ENCODE peak calls at places on chromosomes 5 and 9, in seven cellular contexts. R is MM.1S, W is BE2C, M is heart right ventricle, N is PC-3, H is GM23338, F is tibial nerve. O is an unnamed sample.

GRCh38 chr5:155136451-155136850 is 122.9 kb downstream of the KIF4B start:
- DNase-seq in R (no peak), W (no peak), M (no peak), N (no peak), H (no peak), F (no peak), O (no peak)

GRCh38 chr9:99726758-99727157 is 94.9 kb upstream of the NR4A3 start:
- DNase-seq in R (no peak), W (peak; percentile 22), M (no peak), N (no peak), H (no peak), F (no peak), O (no peak)

GRCh38 chr9:70256123-70256551 is 2.6 kb upstream of the SMC5 start:
- DNase-seq in R (no peak), W (no peak), M (no peak), N (peak; percentile 79), H (no peak), F (no peak), O (no peak)

GRCh38 chr9:18756712-18757125 is 276.3 kb downstream of the SAXO1 start:
- DNase-seq in R (no peak), W (no peak), M (no peak), N (no peak), H (no peak), F (no peak), O (no peak)

GRCh38 chr5:113054899-113055298 is 78.3 kb downstream of the DCP2 start:
- DNase-seq in R (no peak), W (no peak), M (no peak), N (no peak), H (no peak), F (no peak), O (no peak)

GRCh38 chr9:92290785-92291429 is 2.6 kb downstream of the IARS1 start:
- DNase-seq in R (no peak), W (no peak), M (no peak), N (no peak), H (no peak), F (no peak), O (no peak)

GRCh38 chr5:159775890-159776289 is 140.4 kb upstream of the ADRA1B start:
- DNase-seq in R (no peak), W (no peak), M (no peak), N (no peak), H (no peak), F (no peak), O (no peak)

GRCh38 chr5:154118832-154119442 is 71.6 kb upstream of the GALNT10 start:
- DNase-seq in R (no peak), W (no peak), M (no peak), N (peak; percentile 83), H (no peak), F (no peak), O (no peak)

GRCh38 chr5:54766748-54767147 is 218.6 kb downstream of the ESM1 start:
- DNase-seq in R (no peak), W (no peak), M (no peak), N (no peak), H (peak; percentile 12), F (no peak), O (no peak)

GRCh38 chr9:100428871-100429654 is 2.1 kb downstream of the MSANTD3 start:
- DNase-seq in R (no peak), W (peak; percentile 57), M (no peak), N (peak; percentile 96), H (no peak), F (no peak), O (no peak)

GRCh38 chr9:107174441-107174840 is 108.6 kb upstream of the RAD23B start:
- DNase-seq in R (peak; percentile 31), W (no peak), M (no peak), N (no peak), H (no peak), F (no peak), O (no peak)

DNA sequence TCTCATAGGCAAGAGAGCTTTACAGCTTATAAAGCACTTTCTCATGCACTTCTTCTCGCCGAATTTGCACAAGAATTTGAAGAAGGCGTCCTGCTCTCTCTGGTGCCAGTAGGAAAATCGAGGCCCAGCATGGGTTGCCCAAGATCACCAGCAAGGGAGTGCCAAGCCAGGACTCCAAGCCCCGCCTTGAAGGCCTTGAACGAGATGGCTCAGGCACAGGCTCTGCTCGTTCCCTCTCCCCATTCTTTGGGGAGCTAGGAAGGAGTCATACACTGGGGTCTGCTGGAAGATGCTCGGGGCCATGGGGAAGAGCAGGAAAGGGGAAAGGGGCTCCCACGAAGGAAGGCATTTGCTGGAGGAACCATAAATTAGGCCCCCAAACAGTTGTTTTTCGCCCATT is 46.7 kb downstream of the PAX5 start:
- DNase-seq in R (no peak), W (no peak), M (no peak), N (no peak), H (peak; percentile 33), F (no peak), O (no peak)
- H3K4me3 ChIP-seq in R (no peak overlapping the region), W (no peak overlapping the region), M (no peak overlapping the region), N (no peak overlapping the region), H (peak overlapping the region; percentile 75), F (no peak overlapping the region), O (no peak overlapping the region)

DNA sequence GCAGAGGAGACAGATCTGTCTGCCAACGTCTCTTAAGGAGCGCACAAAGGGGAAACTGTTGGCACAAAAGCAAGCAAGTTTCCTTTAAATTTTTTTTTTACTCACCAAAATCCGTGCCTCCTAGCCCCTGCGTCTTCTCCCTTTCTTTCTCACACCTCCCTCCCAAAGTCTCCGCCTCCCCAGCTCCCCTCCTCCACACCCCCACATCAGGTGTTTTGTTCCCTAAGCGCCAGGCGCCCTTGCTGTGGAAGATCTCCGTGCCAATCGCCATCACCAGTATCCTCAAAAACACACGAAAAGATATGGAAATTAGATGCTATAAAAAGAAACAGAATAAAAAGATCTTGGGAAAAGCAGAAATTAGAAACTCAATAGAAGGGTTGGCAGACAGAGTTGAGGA is 87.6 kb downstream of the DRD1 start:
- DNase-seq in R (no peak), W (no peak), M (no peak), N (no peak), H (no peak), F (no peak), O (no peak)
- H3K4me1 ChIP-seq in R (no peaks in the 10 kb centered on the region), W (no peaks in the 10 kb centered on the region), M (no peaks in the 10 kb centered on the region), N (no peaks in the 10 kb centered on the region), H (peaks cover 10% of the 10 kb centered on the region), F (no peaks in the 10 kb centered on the region), O (no peaks in the 10 kb centered on the region)

GRCh38 chr5:132497488-132497997 is 7.0 kb upstream of the IRF1 start:
- DNase-seq in R (no peak), W (no peak), M (peak; percentile 71), N (peak; percentile 86), H (peak; percentile 35), F (peak; percentile 25), O (peak; percentile 67)
- H3K4me3 ChIP-seq in R (peak overlapping the region; percentile 89), W (no peak overlapping the region), M (peak overlapping the region; percentile 78), N (peak overlapping the region; percentile 85), H (peak overlapping the region; percentile 97), F (peak overlapping the region; percentile 74), O (peak overlapping the region; percentile 73)

GRCh38 chr9:71764438-71764837 is 3.9 kb downstream of the CEMIP2 start:
- DNase-seq in R (no peak), W (no peak), M (no peak), N (no peak), H (no peak), F (no peak), O (no peak)

GRCh38 chr9:71761938-71762353 is 6.4 kb downstream of the CEMIP2 start:
- DNase-seq in R (no peak), W (no peak), M (no peak), N (peak; percentile 10), H (no peak), F (no peak), O (no peak)

GRCh38 chr9:71760901-71761300 is 7.4 kb downstream of the CEMIP2 start:
- DNase-seq in R (no peak), W (peak; percentile 58), M (no peak), N (no peak), H (peak; percentile 76), F (no peak), O (no peak)

GRCh38 chr9:71763752-71764332 is 4.5 kb downstream of the CEMIP2 start:
- DNase-seq in R (no peak), W (no peak), M (no peak), N (peak; percentile 42), H (no peak), F (no peak), O (no peak)

GRCh38 chr9:71762900-71763653 is 5.2 kb downstream of the CEMIP2 start:
- DNase-seq in R (no peak), W (no peak), M (no peak), N (peak; percentile 74), H (no peak), F (no peak), O (no peak)
- H3K4me1 ChIP-seq in R (no peaks in the 10 kb centered on the region), W (no peaks in the 10 kb centered on the region), M (peaks cover 34% of the 10 kb centered on the region), N (peaks cover 74% of the 10 kb centered on the region), H (peaks cover 83% of the 10 kb centered on the region), F (peaks cover 48% of the 10 kb centered on the region), O (peaks cover 43% of the 10 kb centered on the region)